ENCODE peak calls at places on chromosomes 5 and 9, in four cellular contexts. C is GM23248, F is OCI-LY7, U is hepatocyte. M is an unnamed sample. For H3K9me2, the result is how much of the 10 kb centered on the place peaks cover.

GRCh38 chr5:124612023-124612422 is 134.4 kb downstream of the ZNF608 start:
- DNase-seq in C (no peak), F (no peak), U (no peak), M (no peak)

GRCh38 chr9:75448281-75448680 is 360.0 kb downstream of the OSTF1 start:
- DNase-seq in U (no peak), C (peak), F (no peak), M (no peak)

GRCh38 chr9:134205636-134206316 is 41.4 kb upstream of the RNU6ATAC start:
- DNase-seq in U (no peak), C (peak), F (no peak), M (peak)

GRCh38 chr5:79297661-79298060 is 61.7 kb downstream of the JMY start:
- DNase-seq in F (no peak), U (no peak), C (no peak), M (no peak)

GRCh38 chr5:63961598-63962161 is 565 bp downstream of the HTR1A start:
- DNase-seq in F (no peak), C (no peak), U (peak), M (no peak)

GRCh38 chr5:94391996-94392395 is 226.4 kb downstream of the KIAA0825 start:
- DNase-seq in C (no peak), F (no peak), U (no peak), M (no peak)

GRCh38 chr5:74624501-74624900 is 16.0 kb downstream of the ENC1 start:
- DNase-seq in F (no peak), U (no peak), C (no peak), M (no peak)

GRCh38 chr9:127744407-127745110 is 9.5 kb upstream of the TOR2A start:
- DNase-seq in C (no peak), F (no peak), U (no peak), M (no peak)

GRCh38 chr5:107968465-107968864 is 297.7 kb upstream of the EFNA5 start:
- DNase-seq in U (no peak), C (peak), F (no peak), M (no peak)

GRCh38 chr5:68086857-68087256 is 128.7 kb upstream of the PIK3R1 start:
- DNase-seq in F (no peak), C (peak), U (no peak), M (no peak)

GRCh38 chr5:10307206-10308148 is at the start of gene CMBL:
- DNase-seq in F (no peak), C (peak), U (peak), M (no peak)

GRCh38 chr5:82512025-82512424 is 233.9 kb upstream of the RPS23 start:
- DNase-seq in U (no peak), C (no peak), F (no peak), M (no peak)

GRCh38 chr9:117656007-117656406 is 48.2 kb upstream of the TLR4 start:
- DNase-seq in F (no peak), C (peak), U (no peak), M (no peak)

GRCh38 chr5:127055880-127056653 is 17.2 kb downstream of the C5orf63 start:
- DNase-seq in F (no peak), C (no peak), U (no peak), M (no peak)

GRCh38 chr5:4625206-4625896 is 514.8 kb upstream of the ADAMTS16 start:
- DNase-seq in U (no peak), C (no peak), F (no peak), M (no peak)

GRCh38 chr9:85743290-85744128 is 1.8 kb upstream of the AGTPBP1 start:
- DNase-seq in C (peak), F (no peak), U (peak), M (no peak)

GRCh38 chr5:121218086-121218485 is 633.6 kb upstream of the FTMT start:
- DNase-seq in U (no peak), C (no peak), F (no peak), M (no peak)

GRCh38 chr5:90767710-90768109 is 209.1 kb downstream of the ADGRV1 start:
- DNase-seq in C (no peak), U (no peak), F (no peak), M (no peak)

GRCh38 chr9:13443380-13444271 is 164.1 kb upstream of the MPDZ start:
- DNase-seq in F (no peak), C (peak), U (no peak), M (no peak)

GRCh38 chr9:121984726-121985402 is 108.2 kb downstream of the TTLL11 start:
- DNase-seq in U (no peak), F (no peak), C (peak), M (no peak)

GRCh38 chr9:120583958-120584369 is 4.0 kb upstream of the CDK5RAP2 start:
- DNase-seq in F (peak), C (peak), U (peak), M (peak)

GRCh38 chr9:31137151-31137849 is 1247.1 kb upstream of the ACO1 start:
- DNase-seq in U (peak), F (no peak), C (peak), M (no peak)

GRCh38 chr5:136212252-136212721 is 19.3 kb upstream of the SMIM32 start:
- DNase-seq in C (peak), U (peak), F (peak), M (peak)

GRCh38 chr9:23611874-23612273 is 214.2 kb downstream of the ELAVL2 start:
- DNase-seq in C (no peak), U (no peak), F (no peak), M (no peak)

GRCh38 chr9:136211441-136212344 is 6.8 kb upstream of the LHX3 start:
- DNase-seq in C (no peak), U (no peak), F (peak), M (no peak)

GRCh38 chr5:133641683-133642082 is 29.3 kb upstream of the FSTL4 start:
- DNase-seq in C (no peak), U (no peak), F (no peak), M (no peak)

GRCh38 chr5:14401639-14402038 is 180.0 kb upstream of the OTULINL start:
- DNase-seq in U (no peak), F (no peak), C (no peak), M (no peak)

GRCh38 chr5:164175083-164175482 is 669.7 kb downstream of the MAT2B start:
- DNase-seq in C (peak), F (no peak), U (no peak), M (no peak)

GRCh38 chr9:122201641-122202040 is 27.1 kb downstream of the LHX6 start:
- DNase-seq in F (no peak), U (no peak), C (peak), M (no peak)

GRCh38 chr5:74633710-74634109 is 6.8 kb downstream of the ENC1 start:
- DNase-seq in F (no peak), U (no peak), C (no peak), M (no peak)

GRCh38 chr9:248278-248961 is 33.8 kb downstream of the DOCK8 start:
- DNase-seq in U (no peak), C (no peak), F (no peak), M (no peak)

GRCh38 chr9:122580360-122580759 is 2.8 kb downstream of the OR1L8 start:
- DNase-seq in C (peak), F (no peak), U (no peak), M (no peak)

GRCh38 chr5:138568061-138568824 is 7.0 kb downstream of the HSPA9 start:
- DNase-seq in C (peak), F (no peak), U (no peak), M (no peak)

GRCh38 chr5:149489605-149490037 is 61.6 kb downstream of the CSNK1A1 start:
- DNase-seq in C (peak), U (no peak), F (no peak), M (no peak)

DNA sequence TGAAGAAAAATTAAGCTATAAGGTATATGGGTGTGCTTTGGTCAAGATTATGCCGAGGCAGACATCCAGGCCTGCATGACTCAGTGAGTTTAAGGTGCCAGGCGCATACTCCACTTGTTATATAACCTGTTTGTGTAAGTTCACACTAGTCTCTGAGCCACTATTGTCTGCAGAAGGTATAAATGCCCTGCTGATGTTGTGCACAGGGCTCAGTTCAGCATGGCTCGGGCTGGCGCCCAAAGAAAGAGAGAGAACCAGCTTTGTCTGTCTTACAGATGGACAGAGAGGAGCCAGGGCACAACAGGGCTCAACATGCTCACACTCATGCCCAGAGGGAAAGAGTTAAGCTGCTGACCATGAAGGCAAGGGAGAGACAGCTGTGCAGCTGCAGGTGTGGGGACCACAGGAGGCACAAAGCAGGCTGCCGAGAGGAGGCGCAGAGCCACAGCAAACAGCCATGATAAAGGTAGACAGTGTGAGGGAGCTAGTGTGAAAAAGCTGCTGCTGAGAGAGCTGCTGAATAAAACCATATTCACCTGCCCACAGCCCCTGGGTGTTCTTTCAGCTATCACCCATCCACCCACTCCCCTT is 1587.6 kb upstream of the C9orf72 start:
- DNase-seq in F (no peak), U (no peak), C (no peak), M (no peak)
- H3K9me2 ChIP-seq in F (under half), U (under half), C (under half), M (under half)

GRCh38 chr5:116914869-116915504 is 340.4 kb upstream of the SEMA6A start:
- DNase-seq in U (no peak), F (no peak), C (no peak), M (no peak)
- H3K9me2 ChIP-seq in U (under half), F (under half), C (under half), M (under half)

GRCh38 chr9:98974994-98975712 is 31.4 kb downstream of the COL15A1 start:
- DNase-seq in C (peak), U (peak), F (peak), M (peak)

GRCh38 chr9:98975838-98976237 is 32.1 kb downstream of the COL15A1 start:
- DNase-seq in C (no peak), F (no peak), U (no peak), M (no peak)

GRCh38 chr9:98973546-98973921 is 29.8 kb downstream of the COL15A1 start:
- DNase-seq in F (no peak), U (no peak), C (no peak), M (no peak)

GRCh38 chr9:98974106-98974505 is 30.4 kb downstream of the COL15A1 start:
- DNase-seq in C (no peak), U (no peak), F (no peak), M (no peak)

GRCh38 chr9:98974554-98974953 is 30.8 kb downstream of the COL15A1 start:
- DNase-seq in F (no peak), U (no peak), C (no peak), M (no peak)
- H3K9me2 ChIP-seq in F (under half), U (under half), C (under half), M (under half)

DNA sequence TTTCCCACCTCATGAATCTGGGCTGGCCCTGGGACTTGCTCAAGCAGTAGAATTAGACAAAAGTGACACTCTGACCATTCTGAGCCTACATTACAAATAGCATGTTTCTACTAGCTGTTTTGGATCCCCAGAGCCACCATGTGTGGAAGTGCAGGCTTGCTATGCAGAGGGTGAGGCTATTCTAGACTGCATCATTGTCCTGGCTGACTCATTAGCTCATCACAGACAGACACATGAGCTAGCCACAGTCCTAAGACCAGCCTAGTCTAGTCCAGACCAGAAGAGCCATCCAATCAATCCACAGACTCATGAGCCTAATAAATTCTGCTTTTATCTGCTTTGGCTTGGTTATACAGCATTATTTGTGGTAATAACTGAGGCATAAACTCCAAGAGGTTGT is 351.9 kb downstream of the PRELID2 start:
- DNase-seq in F (no peak), U (no peak), C (peak), M (no peak)
- H3K9me2 ChIP-seq in F (under half), U (under half), C (under half), M (under half)

DNA sequence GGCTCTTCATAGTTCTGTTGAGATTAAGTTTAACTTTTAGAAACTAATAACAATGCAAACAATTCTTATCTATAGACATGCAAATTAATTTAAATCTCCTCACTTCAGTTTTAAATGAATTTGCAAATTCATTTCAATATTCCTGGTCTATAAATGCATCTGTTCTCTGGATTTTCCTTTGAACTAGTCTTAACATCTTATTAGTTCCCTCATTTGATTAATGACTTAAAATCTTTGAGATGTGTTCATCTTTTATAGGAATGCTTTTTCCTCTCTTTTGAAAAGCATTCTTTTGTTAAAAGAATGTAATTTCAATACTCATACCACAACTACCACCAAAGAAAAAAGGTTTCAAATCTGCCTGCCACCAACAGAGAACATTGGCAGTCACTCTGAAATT is 169.4 kb downstream of the RASEF start:
- DNase-seq in F (no peak), C (no peak), U (no peak), M (no peak)
- H3K9me2 ChIP-seq in F (under half), C (under half), U (under half), M (under half)

DNA sequence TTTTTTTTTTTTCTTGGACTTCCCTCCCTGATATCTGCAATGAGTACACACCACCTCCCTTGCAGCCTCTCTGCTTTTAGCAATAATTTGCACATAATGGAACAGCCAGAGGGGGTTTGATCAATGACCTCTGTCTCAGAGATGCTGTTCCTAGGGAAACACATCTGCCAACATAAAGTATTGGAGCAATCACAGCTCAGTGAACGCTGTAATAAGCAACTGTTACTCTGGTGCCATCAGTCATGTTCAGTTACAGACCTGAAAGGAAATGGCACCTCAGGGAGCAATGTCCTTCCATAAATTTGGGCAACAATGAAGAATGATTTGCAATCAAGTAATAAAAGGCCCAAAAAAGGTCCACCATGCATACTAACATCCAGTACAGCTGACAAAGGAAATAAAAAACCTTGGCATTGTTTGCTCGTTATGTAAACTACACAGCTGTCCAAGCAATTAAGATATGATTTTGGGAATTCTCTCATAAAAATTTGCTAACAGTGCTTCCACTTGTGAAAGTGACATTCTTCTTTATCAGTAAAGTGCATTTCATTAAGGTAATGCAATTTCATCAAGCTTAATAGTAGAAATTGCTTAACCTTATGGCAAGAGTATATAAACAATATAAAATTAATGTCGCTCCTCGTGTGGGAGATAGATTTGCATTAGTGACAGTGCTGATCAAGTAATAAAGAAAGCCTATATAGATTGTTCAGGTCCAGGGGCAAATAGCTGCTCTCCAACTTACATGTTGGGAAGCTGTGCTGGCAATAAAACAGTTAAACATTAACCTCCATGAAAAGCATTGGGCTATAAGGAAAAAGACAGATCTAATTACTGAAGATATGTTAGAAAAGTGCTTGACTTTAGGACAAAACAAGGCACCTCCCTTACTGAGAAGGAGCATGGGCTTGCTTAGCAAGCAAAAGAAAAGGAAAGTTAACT is 167.7 kb downstream of the RASEF start:
- DNase-seq in C (no peak), U (peak), F (no peak), M (no peak)
- H3K9me2 ChIP-seq in C (under half), U (under half), F (under half), M (under half)

GRCh38 chr9:92720807-92721535 is 43.7 kb downstream of the BICD2 start:
- DNase-seq in U (no peak), F (peak), C (no peak), M (peak)

GRCh38 chr9:92719028-92719647 is 45.5 kb downstream of the BICD2 start:
- DNase-seq in U (no peak), F (no peak), C (no peak), M (no peak)

GRCh38 chr9:92721548-92721947 is 43.1 kb downstream of the BICD2 start:
- DNase-seq in C (no peak), F (no peak), U (no peak), M (no peak)

GRCh38 chr9:92718086-92719001 is 46.3 kb downstream of the BICD2 start:
- DNase-seq in U (no peak), C (no peak), F (peak), M (peak)

GRCh38 chr9:92720209-92720765 is 44.3 kb downstream of the BICD2 start:
- DNase-seq in C (no peak), F (peak), U (no peak), M (no peak)
- H3K9me2 ChIP-seq in C (under half), F (under half), U (under half), M (under half)

GRCh38 chr9:115216873-115217272 is 98.9 kb upstream of the TNC start:
- DNase-seq in F (no peak), U (no peak), C (no peak), M (no peak)

GRCh38 chr9:115225459-115226116 is 107.6 kb upstream of the TNC start:
- DNase-seq in U (no peak), F (no peak), C (no peak), M (no peak)

GRCh38 chr9:115226152-115226551 is 108.2 kb upstream of the TNC start:
- DNase-seq in U (no peak), F (no peak), C (no peak), M (no peak)

DNA sequence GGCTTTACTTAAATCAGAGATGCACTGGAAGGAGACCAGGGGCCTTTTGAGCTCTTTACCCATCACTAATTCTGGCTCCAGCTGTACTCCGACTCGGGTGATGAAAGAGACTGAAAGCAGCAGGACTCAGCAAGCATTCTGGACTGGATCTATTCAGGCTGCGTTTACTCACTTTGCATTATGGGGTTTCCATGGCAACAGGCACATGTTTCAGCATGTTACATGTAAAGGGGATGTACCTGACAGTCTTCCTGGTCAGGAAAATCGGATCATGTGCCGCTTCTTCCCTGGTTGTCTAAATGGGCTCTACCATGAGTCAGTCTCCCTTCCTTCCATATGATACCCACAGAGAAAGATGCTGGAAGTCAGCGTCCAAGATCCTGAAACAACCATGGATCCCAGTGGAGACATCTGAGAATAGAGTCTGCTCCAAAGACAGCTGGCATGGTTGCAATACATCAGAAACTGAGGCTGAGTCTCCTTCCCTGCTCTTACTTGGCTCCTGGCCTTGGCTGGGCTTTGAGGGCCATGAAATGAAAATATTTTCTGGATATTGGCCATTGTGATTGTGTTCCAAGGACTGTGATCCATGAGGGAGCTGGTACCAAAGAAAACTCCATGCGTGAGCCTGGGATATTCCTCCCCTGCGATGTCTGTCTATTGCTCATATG is 102.5 kb upstream of the TNC start:
- DNase-seq in C (no peak), F (no peak), U (no peak), M (no peak)
- H3K9me2 ChIP-seq in C (under half), F (under half), U (under half), M (under half)

GRCh38 chr5:62542720-62543119 is 35.9 kb upstream of the LRRC70 start:
- DNase-seq in U (no peak), F (no peak), C (no peak), M (no peak)
- H3K9me2 ChIP-seq in U (under half), F (under half), C (under half), M (under half)

M was measured in Karpas-422.